ENCODE peak calls at places on chromosome 14, in nine cellular contexts. J, U, C, B, G, X, O, D and E are unnamed samples.
A peak's percentile ranks its signal among the peaks of the same experiment; 100 is the strongest.

GRCh38 chr14:41558527-41558926 is 48.1 kb upstream of the LRFN5 start:
- DNase-seq in J (no peak), D (no peak), O (no peak), X (no peak), G (no peak), U (no peak), B (no peak), C (no peak), E (peak; percentile 15)

GRCh38 chr14:68792022-68792829 is 641 bp downstream of the ZFP36L1 start:
- DNase-seq in D (no peak), J (peak; percentile 69), X (no peak), C (peak; percentile 76), G (no peak), B (no peak), O (peak; percentile 45), U (no peak), E (no peak)

GRCh38 chr14:51859136-51859535 is 1.3 kb upstream of the GNG2 start:
- DNase-seq in G (no peak), D (no peak), U (no peak), O (no peak), X (no peak), B (no peak), J (no peak), C (no peak), E (no peak)

GRCh38 chr14:99964979-99965378 is 100.2 kb upstream of the EVL start:
- DNase-seq in J (no peak), U (no peak), D (no peak), C (no peak), G (no peak), X (no peak), B (no peak), O (no peak), E (no peak)

GRCh38 chr14:91870001-91870400 is 2.7 kb upstream of the TC2N start:
- DNase-seq in G (peak; percentile 9), B (no peak), J (no peak), O (no peak), D (peak; percentile 75), U (no peak), C (no peak), X (no peak), E (no peak)

GRCh38 chr14:50823051-50823762 is 7.8 kb downstream of the NIN start:
- DNase-seq in J (no peak), U (no peak), C (no peak), D (no peak), O (no peak), G (peak; percentile 72), X (no peak), B (no peak), E (no peak)

GRCh38 chr14:105945891-105946290 is 419.5 kb downstream of the TMEM121 start:
- DNase-seq in C (no peak), B (no peak), J (no peak), D (no peak), O (no peak), G (no peak), X (no peak), U (no peak), E (no peak)

GRCh38 chr14:95432152-95433093 is 84.0 kb downstream of the SYNE3 start:
- DNase-seq in D (no peak), B (no peak), C (no peak), U (no peak), G (peak; percentile 20), O (peak; percentile 76), J (peak; percentile 61), X (peak; percentile 58), E (peak; percentile 17)

GRCh38 chr14:39666386-39666785 is 234.2 kb upstream of the FBXO33 start:
- DNase-seq in C (no peak), B (no peak), U (no peak), J (no peak), G (no peak), D (no peak), X (no peak), O (no peak), E (no peak)

GRCh38 chr14:28761438-28762289 is 4.9 kb upstream of the FOXG1 start:
- DNase-seq in O (no peak), D (no peak), C (no peak), G (no peak), X (no peak), B (no peak), U (no peak), J (no peak), E (no peak)

GRCh38 chr14:61459229-61459628 is 137.8 kb downstream of the PRKCH start:
- DNase-seq in B (no peak), J (no peak), O (no peak), D (no peak), G (no peak), X (no peak), C (no peak), U (no peak), E (no peak)

GRCh38 chr14:32472512-32473472 is 143.7 kb downstream of the AKAP6 start:
- DNase-seq in C (no peak), O (no peak), U (no peak), X (peak; percentile 79), J (peak; percentile 75), D (no peak), G (peak; percentile 26), B (no peak), E (peak; percentile 32)

GRCh38 chr14:104512061-104512460 is 67.5 kb upstream of the C14orf180 start:
- DNase-seq in D (no peak), B (no peak), J (no peak), X (no peak), U (no peak), C (peak; percentile 50), O (no peak), G (no peak), E (no peak)

GRCh38 chr14:51304956-51305355 is 64.9 kb downstream of the TMX1 start:
- DNase-seq in X (peak; percentile 94), O (no peak), J (no peak), B (no peak), G (no peak), D (no peak), U (no peak), C (no peak), E (no peak)

GRCh38 chr14:103735439-103735814 is 19.8 kb downstream of the ZFYVE21 start:
- DNase-seq in D (no peak), J (peak; percentile 26), C (peak; percentile 73), B (no peak), U (no peak), G (no peak), X (no peak), O (no peak), E (no peak)

GRCh38 chr14:55754471-55754870 is 174.5 kb downstream of the KTN1 start:
- DNase-seq in O (no peak), B (no peak), X (no peak), C (no peak), U (no peak), D (no peak), G (no peak), J (no peak), E (no peak)

GRCh38 chr14:100532916-100533630 is 54.1 kb downstream of the BEGAIN start:
- DNase-seq in D (no peak), U (no peak), O (no peak), J (no peak), G (no peak), X (no peak), C (peak; percentile 59), B (no peak), E (no peak)

GRCh38 chr14:99042376-99043257 is 229.4 kb downstream of the BCL11B start:
- DNase-seq in D (no peak), C (no peak), O (no peak), B (no peak), G (no peak), U (no peak), J (no peak), X (no peak), E (no peak)

GRCh38 chr14:98210045-98210678 is 1061.8 kb downstream of the BCL11B start:
- DNase-seq in D (peak; percentile 19), G (no peak), C (no peak), X (no peak), B (no peak), O (peak; percentile 43), U (no peak), J (no peak), E (no peak)

GRCh38 chr14:59358105-59358504 is 107.1 kb downstream of the GPR135 start:
- DNase-seq in X (peak; percentile 61), O (peak; percentile 60), J (no peak), C (peak; percentile 73), U (no peak), G (no peak), D (no peak), B (no peak), E (no peak)

GRCh38 chr14:89621791-89622638 is 205.0 kb upstream of the FOXN3 start:
- DNase-seq in G (no peak), X (no peak), C (no peak), J (no peak), U (no peak), O (no peak), D (no peak), B (no peak), E (no peak)

GRCh38 chr14:100322138-100322957 is 791 bp upstream of the SLC25A47 start:
- DNase-seq in U (no peak), J (no peak), G (no peak), D (no peak), C (no peak), X (no peak), O (no peak), B (no peak), E (no peak)

GRCh38 chr14:23864252-23864651 is 89.3 kb upstream of the DHRS4 start:
- DNase-seq in X (no peak), J (no peak), B (no peak), U (no peak), C (no peak), O (no peak), D (no peak), G (no peak), E (no peak)

GRCh38 chr14:68464716-68465115 is 328.2 kb downstream of the ZFP36L1 start:
- DNase-seq in J (no peak), B (no peak), X (peak; percentile 57), U (no peak), C (no peak), D (no peak), O (no peak), G (no peak), E (no peak)

GRCh38 chr14:87992349-87992719 is 648 bp downstream of the GALC start:
- DNase-seq in G (no peak), C (peak; percentile 67), O (peak; percentile 56), X (no peak), D (no peak), B (no peak), U (no peak), J (peak; percentile 69), E (no peak)